ENCODE peak calls at places on chromosomes 2 and 18, in four cellular contexts. One of them, this sample, is unnamed.
A peak's percentile ranks its signal among the peaks of the same experiment; 100 is the strongest.

GRCh38 chr2:111057045-111057444 is 63.7 kb upstream of the BCL2L11 start:
- DNase-seq in testis: no peak
- DNase-seq in AG10803: no peak
- DNase-seq in PC-9: no peak
- DNase-seq in this sample: no peak

GRCh38 chr18:50097702-50098101 is 97.2 kb downstream of the MYO5B start:
- DNase-seq in testis: no peak
- DNase-seq in AG10803: no peak
- DNase-seq in PC-9: peak; percentile 98
- DNase-seq in this sample: peak; percentile 63

GRCh38 chr2:2269989-2270562 is 61.0 kb downstream of the MYT1L start:
- DNase-seq in testis: no peak
- DNase-seq in AG10803: peak; percentile 12
- DNase-seq in PC-9: no peak
- DNase-seq in this sample: no peak

GRCh38 chr2:101850450-101850849 is 141.3 kb upstream of the IL1R2 start:
- DNase-seq in testis: no peak
- DNase-seq in AG10803: no peak
- DNase-seq in PC-9: no peak
- DNase-seq in this sample: no peak

GRCh38 chr2:152525277-152525838 is 190.4 kb downstream of the FMNL2 start:
- DNase-seq in testis: no peak
- DNase-seq in AG10803: peak; percentile 73
- DNase-seq in PC-9: no peak
- DNase-seq in this sample: no peak

GRCh38 chr2:136664713-136665112 is 100.6 kb upstream of the THSD7B start:
- DNase-seq in testis: no peak
- DNase-seq in AG10803: no peak
- DNase-seq in PC-9: no peak
- DNase-seq in this sample: no peak

GRCh38 chr2:62215306-62216064 is 19.6 kb downstream of the B3GNT2 start:
- DNase-seq in testis: no peak
- DNase-seq in AG10803: no peak
- DNase-seq in PC-9: no peak
- DNase-seq in this sample: no peak

GRCh38 chr18:72652990-72653593 is 109.0 kb upstream of the CBLN2 start:
- DNase-seq in testis: peak; percentile 85
- DNase-seq in AG10803: peak; percentile 1
- DNase-seq in PC-9: peak; percentile 48
- DNase-seq in this sample: peak; percentile 16

GRCh38 chr2:117957616-117958015 is 56.3 kb downstream of the CCDC93 start:
- DNase-seq in testis: no peak
- DNase-seq in AG10803: no peak
- DNase-seq in PC-9: peak; percentile 72
- DNase-seq in this sample: no peak

GRCh38 chr2:96951125-96951654 is 35.2 kb downstream of the FAM178B start:
- DNase-seq in testis: peak; percentile 77
- DNase-seq in AG10803: peak; percentile 34
- DNase-seq in PC-9: peak; percentile 57
- DNase-seq in this sample: peak; percentile 14

GRCh38 chr2:161351678-161352077 is 43.5 kb downstream of the PSMD14 start:
- DNase-seq in testis: no peak
- DNase-seq in AG10803: no peak
- DNase-seq in PC-9: no peak
- DNase-seq in this sample: no peak

GRCh38 chr2:220106065-220106464 is 478.6 kb downstream of the SLC4A3 start:
- DNase-seq in testis: no peak
- DNase-seq in AG10803: no peak
- DNase-seq in PC-9: no peak
- DNase-seq in this sample: no peak

GRCh38 chr2:190503088-190503487 is 31.4 kb downstream of the NEMP2 start:
- DNase-seq in testis: no peak
- DNase-seq in AG10803: no peak
- DNase-seq in PC-9: no peak
- DNase-seq in this sample: no peak

GRCh38 chr2:157386747-157387146 is 57.1 kb downstream of the CYTIP start:
- DNase-seq in testis: no peak
- DNase-seq in AG10803: no peak
- DNase-seq in PC-9: no peak
- DNase-seq in this sample: no peak

GRCh38 chr2:238127165-238128060 is 11.1 kb upstream of the KLHL30 start:
- DNase-seq in testis: peak; percentile 60
- DNase-seq in AG10803: peak; percentile 31
- DNase-seq in PC-9: no peak
- DNase-seq in this sample: no peak

GRCh38 chr2:6921321-6921922 is 4.2 kb downstream of the RNF144A start:
- DNase-seq in testis: no peak
- DNase-seq in AG10803: no peak
- DNase-seq in PC-9: no peak
- DNase-seq in this sample: no peak

GRCh38 chr18:21444465-21445023 is 156.0 kb downstream of the ESCO1 start:
- DNase-seq in testis: peak; percentile 67
- DNase-seq in AG10803: peak; percentile 72
- DNase-seq in PC-9: peak; percentile 40
- DNase-seq in this sample: no peak

GRCh38 chr2:3198119-3198518 is 179.5 kb downstream of the EIPR1 start:
- DNase-seq in testis: no peak
- DNase-seq in AG10803: no peak
- DNase-seq in PC-9: no peak
- DNase-seq in this sample: no peak

GRCh38 chr2:235665656-235666239 is 171.9 kb downstream of the AGAP1 start:
- DNase-seq in testis: no peak
- DNase-seq in AG10803: peak; percentile 44
- DNase-seq in PC-9: no peak
- DNase-seq in this sample: no peak
- H3K4me3 ChIP-seq in testis: no peak overlapping the region
- H3K4me3 ChIP-seq in AG10803: peak overlapping the region; percentile 23
- H3K4me3 ChIP-seq in PC-9: no peak overlapping the region
- H3K4me3 ChIP-seq in this sample: no peak overlapping the region

GRCh38 chr18:80023173-80023572 is 11.1 kb upstream of the RBFA start:
- DNase-seq in testis: peak; percentile 37
- DNase-seq in AG10803: no peak
- DNase-seq in PC-9: no peak
- DNase-seq in this sample: no peak
- TF ChIP-seq CTCF in testis: no peak
- TF ChIP-seq CTCF in AG10803: peak; percentile 24
- TF ChIP-seq CTCF in PC-9: peak; percentile 67
- TF ChIP-seq CTCF in this sample: peak; percentile 18

GRCh38 chr2:181240844-181241243 is 216.3 kb upstream of the ITGA4 start:
- DNase-seq in testis: no peak
- DNase-seq in AG10803: no peak
- DNase-seq in PC-9: no peak
- DNase-seq in this sample: no peak

GRCh38 chr2:181235683-181236459 is 221.3 kb upstream of the ITGA4 start:
- DNase-seq in testis: no peak
- DNase-seq in AG10803: no peak
- DNase-seq in PC-9: no peak
- DNase-seq in this sample: no peak

GRCh38 chr2:181243319-181243718 is 213.9 kb upstream of the ITGA4 start:
- DNase-seq in testis: no peak
- DNase-seq in AG10803: no peak
- DNase-seq in PC-9: no peak
- DNase-seq in this sample: no peak

GRCh38 chr2:181239400-181239799 is 217.8 kb upstream of the ITGA4 start:
- DNase-seq in testis: no peak
- DNase-seq in AG10803: no peak
- DNase-seq in PC-9: no peak
- DNase-seq in this sample: no peak

DNA sequence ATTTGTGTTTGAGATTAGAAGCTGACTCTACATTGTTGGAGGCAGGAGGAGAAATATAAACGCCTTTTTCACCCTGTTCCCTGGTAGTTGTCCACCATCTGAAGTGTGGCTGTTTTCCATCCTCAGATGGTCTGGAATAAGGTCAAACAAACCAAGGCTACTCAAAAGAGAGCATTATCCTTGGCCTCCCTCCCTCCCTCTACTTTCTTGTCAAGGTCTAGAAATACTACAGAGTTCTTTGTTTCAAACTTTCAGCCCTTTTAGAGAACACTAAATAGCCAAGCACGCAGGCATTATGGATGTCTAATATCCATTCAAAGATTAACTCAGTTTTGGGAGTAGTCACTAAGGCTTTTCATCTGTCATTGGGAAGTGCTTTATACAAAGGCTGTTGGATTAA is 215.8 kb upstream of the ITGA4 start:
- DNase-seq in testis: no peak
- DNase-seq in AG10803: no peak
- DNase-seq in PC-9: no peak
- DNase-seq in this sample: no peak
- H3K4me3 ChIP-seq in testis: no peak overlapping the region
- H3K4me3 ChIP-seq in AG10803: no peak overlapping the region
- H3K4me3 ChIP-seq in PC-9: no peak overlapping the region
- H3K4me3 ChIP-seq in this sample: no peak overlapping the region

GRCh38 chr2:222315443-222316121 is 16.8 kb upstream of the PAX3 start:
- DNase-seq in testis: no peak
- DNase-seq in AG10803: no peak
- DNase-seq in PC-9: no peak
- DNase-seq in this sample: no peak
- TF ChIP-seq CTCF in testis: no peak
- TF ChIP-seq CTCF in AG10803: no peak
- TF ChIP-seq CTCF in PC-9: peak; percentile 65
- TF ChIP-seq CTCF in this sample: no peak

DNA sequence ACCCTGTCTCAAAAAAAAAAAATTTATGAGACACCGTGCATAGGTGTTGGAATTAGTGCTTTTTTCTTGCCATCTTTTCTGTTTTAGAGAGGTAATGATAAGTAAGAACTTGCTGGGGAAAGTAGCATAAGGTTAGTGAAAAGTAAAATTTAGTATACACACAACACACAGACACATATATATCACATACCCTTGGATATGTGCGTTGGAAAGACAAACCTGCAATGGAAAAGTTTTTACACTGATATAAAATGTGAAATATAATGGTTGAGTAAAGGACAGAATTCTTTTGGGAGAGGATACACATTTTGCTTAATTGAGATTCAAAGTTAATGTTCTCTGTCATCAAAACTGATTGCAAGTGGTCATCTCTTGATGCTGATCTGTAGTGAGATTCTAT is 13.3 kb downstream of the PPP1CB start:
- DNase-seq in testis: no peak
- DNase-seq in AG10803: no peak
- DNase-seq in PC-9: no peak
- DNase-seq in this sample: no peak
- H3K4me3 ChIP-seq in testis: no peak overlapping the region
- H3K4me3 ChIP-seq in AG10803: no peak overlapping the region
- H3K4me3 ChIP-seq in PC-9: no peak overlapping the region
- H3K4me3 ChIP-seq in this sample: no peak overlapping the region

GRCh38 chr18:62659698-62660097 is 55.6 kb upstream of the PHLPP1 start:
- DNase-seq in testis: no peak
- DNase-seq in AG10803: no peak
- DNase-seq in PC-9: no peak
- DNase-seq in this sample: no peak
- TF ChIP-seq CTCF in testis: no peak
- TF ChIP-seq CTCF in AG10803: no peak
- TF ChIP-seq CTCF in PC-9: no peak
- TF ChIP-seq CTCF in this sample: no peak

GRCh38 chr18:74226156-74226555 is 65.6 kb downstream of the CYB5A start:
- DNase-seq in testis: no peak
- DNase-seq in AG10803: no peak
- DNase-seq in PC-9: no peak
- DNase-seq in this sample: no peak
- H3K4me3 ChIP-seq in testis: no peak overlapping the region
- H3K4me3 ChIP-seq in AG10803: no peak overlapping the region
- H3K4me3 ChIP-seq in PC-9: no peak overlapping the region
- H3K4me3 ChIP-seq in this sample: no peak overlapping the region

GRCh38 chr2:144040834-144041233 is 479.1 kb downstream of the ZEB2 start:
- DNase-seq in testis: no peak
- DNase-seq in AG10803: no peak
- DNase-seq in PC-9: no peak
- DNase-seq in this sample: no peak

GRCh38 chr2:144042751-144043150 is 477.2 kb downstream of the ZEB2 start:
- DNase-seq in testis: no peak
- DNase-seq in AG10803: no peak
- DNase-seq in PC-9: no peak
- DNase-seq in this sample: no peak

DNA sequence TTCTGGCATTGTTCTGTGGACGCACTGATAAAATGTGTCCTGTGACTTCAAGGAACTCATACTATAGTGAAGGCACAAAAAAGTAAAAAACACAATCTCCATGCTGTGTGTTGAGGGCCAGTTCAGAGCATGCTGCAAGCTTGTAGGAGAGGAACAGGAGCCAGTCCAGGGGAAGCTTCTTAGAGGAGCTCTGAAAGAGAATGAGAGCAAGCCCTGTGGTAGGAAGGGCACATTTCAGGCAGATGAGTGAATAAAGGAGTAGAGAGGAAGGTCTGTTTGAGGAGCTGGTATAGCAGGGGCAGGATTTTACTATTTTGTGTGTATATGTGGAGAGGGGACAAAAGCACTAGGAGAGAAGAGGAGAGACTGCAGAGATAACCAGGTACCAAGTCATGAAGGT is 478.3 kb downstream of the ZEB2 start:
- DNase-seq in testis: no peak
- DNase-seq in AG10803: no peak
- DNase-seq in PC-9: no peak
- DNase-seq in this sample: no peak
- TF ChIP-seq CTCF in testis: no peak
- TF ChIP-seq CTCF in AG10803: no peak
- TF ChIP-seq CTCF in PC-9: no peak
- TF ChIP-seq CTCF in this sample: no peak

GRCh38 chr18:13680612-13681011 is 45.7 kb downstream of the FAM210A start:
- DNase-seq in testis: no peak
- DNase-seq in AG10803: no peak
- DNase-seq in PC-9: no peak
- DNase-seq in this sample: no peak
- H3K4me3 ChIP-seq in testis: no peak overlapping the region
- H3K4me3 ChIP-seq in AG10803: no peak overlapping the region
- H3K4me3 ChIP-seq in PC-9: no peak overlapping the region
- H3K4me3 ChIP-seq in this sample: no peak overlapping the region